ENCODE peak calls at places on chromosome 6, in six cellular contexts. One of them, this sample, is unnamed.

GRCh38 chr6:128491041-128491642 is 29.3 kb downstream of the PTPRK start:
- DNase-seq in activated CD8-positive, alpha-beta T cell treated with anti-CD3 and anti-CD28 coated beads for 36 hours: no peak
- DNase-seq in left cardiac atrium: no peak
- DNase-seq in activated T-cell treated with anti-CD3 and anti-CD28 coated beads for 48 hours: no peak
- DNase-seq in NCI-H2081: peak
- DNase-seq in cardiac fibroblast: peak
- DNase-seq in this sample: no peak

GRCh38 chr6:43588194-43588593 is 12.2 kb downstream of the POLH start:
- DNase-seq in activated CD8-positive, alpha-beta T cell treated with anti-CD3 and anti-CD28 coated beads for 36 hours: no peak
- DNase-seq in left cardiac atrium: no peak
- DNase-seq in activated T-cell treated with anti-CD3 and anti-CD28 coated beads for 48 hours: no peak
- DNase-seq in NCI-H2081: no peak
- DNase-seq in cardiac fibroblast: no peak
- DNase-seq in this sample: no peak

GRCh38 chr6:163387317-163387716 is 27.2 kb upstream of the QKI start:
- DNase-seq in activated CD8-positive, alpha-beta T cell treated with anti-CD3 and anti-CD28 coated beads for 36 hours: no peak
- DNase-seq in left cardiac atrium: no peak
- DNase-seq in activated T-cell treated with anti-CD3 and anti-CD28 coated beads for 48 hours: no peak
- DNase-seq in NCI-H2081: no peak
- DNase-seq in cardiac fibroblast: no peak
- DNase-seq in this sample: no peak

GRCh38 chr6:43575105-43575771 is 600 bp downstream of the XPO5 start:
- DNase-seq in activated CD8-positive, alpha-beta T cell treated with anti-CD3 and anti-CD28 coated beads for 36 hours: peak
- DNase-seq in left cardiac atrium: no peak
- DNase-seq in activated T-cell treated with anti-CD3 and anti-CD28 coated beads for 48 hours: no peak
- DNase-seq in NCI-H2081: peak
- DNase-seq in cardiac fibroblast: no peak
- DNase-seq in this sample: no peak

GRCh38 chr6:113570176-113570575 is 287.0 kb upstream of the MARCKS start:
- DNase-seq in activated CD8-positive, alpha-beta T cell treated with anti-CD3 and anti-CD28 coated beads for 36 hours: no peak
- DNase-seq in left cardiac atrium: no peak
- DNase-seq in activated T-cell treated with anti-CD3 and anti-CD28 coated beads for 48 hours: no peak
- DNase-seq in NCI-H2081: no peak
- DNase-seq in cardiac fibroblast: peak
- DNase-seq in this sample: no peak

GRCh38 chr6:40738551-40738950 is 151.4 kb upstream of the LRFN2 start:
- DNase-seq in activated CD8-positive, alpha-beta T cell treated with anti-CD3 and anti-CD28 coated beads for 36 hours: no peak
- DNase-seq in left cardiac atrium: no peak
- DNase-seq in activated T-cell treated with anti-CD3 and anti-CD28 coated beads for 48 hours: no peak
- DNase-seq in NCI-H2081: no peak
- DNase-seq in cardiac fibroblast: no peak
- DNase-seq in this sample: no peak

GRCh38 chr6:83948851-83949250 is 84.7 kb upstream of the MRAP2 start:
- DNase-seq in activated CD8-positive, alpha-beta T cell treated with anti-CD3 and anti-CD28 coated beads for 36 hours: no peak
- DNase-seq in left cardiac atrium: no peak
- DNase-seq in activated T-cell treated with anti-CD3 and anti-CD28 coated beads for 48 hours: no peak
- DNase-seq in NCI-H2081: no peak
- DNase-seq in cardiac fibroblast: no peak
- DNase-seq in this sample: no peak

GRCh38 chr6:680204-680603 is 12.7 kb downstream of the EXOC2 start:
- DNase-seq in activated CD8-positive, alpha-beta T cell treated with anti-CD3 and anti-CD28 coated beads for 36 hours: no peak
- DNase-seq in left cardiac atrium: no peak
- DNase-seq in activated T-cell treated with anti-CD3 and anti-CD28 coated beads for 48 hours: no peak
- DNase-seq in NCI-H2081: no peak
- DNase-seq in cardiac fibroblast: no peak
- DNase-seq in this sample: no peak

This sample was measured in GM06990.